ENCODE peak calls at places on chromosomes 1 and 21, in six cellular contexts. One of them, this sample, is unnamed.

GRCh38 chr1:169360415-169360814 is 7.2 kb downstream of the NME7 start:
- DNase-seq in GM12878: no peak
- DNase-seq in HepG2: no peak
- DNase-seq in H1: no peak
- DNase-seq in K562: no peak
- DNase-seq in GM12891: no peak
- DNase-seq in this sample: no peak

GRCh38 chr21:46110499-46111192 is 12.7 kb downstream of the COL6A2 start:
- DNase-seq in GM12891: peak
- DNase-seq in H1: peak
- DNase-seq in GM12878: no peak
- DNase-seq in K562: no peak
- DNase-seq in HepG2: no peak
- DNase-seq in this sample: peak

GRCh38 chr1:93051961-93052360 is 27.1 kb upstream of the MTF2 start:
- DNase-seq in GM12878: no peak
- DNase-seq in K562: peak
- DNase-seq in GM12891: no peak
- DNase-seq in H1: no peak
- DNase-seq in HepG2: no peak
- DNase-seq in this sample: no peak

GRCh38 chr1:153742411-153743142 is 14.7 kb downstream of the INTS3 start:
- DNase-seq in GM12878: peak
- DNase-seq in K562: no peak
- DNase-seq in HepG2: peak
- DNase-seq in GM12891: no peak
- DNase-seq in H1: no peak
- DNase-seq in this sample: no peak

GRCh38 chr21:35256468-35256988 is 207.4 kb upstream of the RUNX1 start:
- DNase-seq in HepG2: peak
- DNase-seq in H1: no peak
- DNase-seq in GM12878: no peak
- DNase-seq in K562: peak
- DNase-seq in GM12891: no peak
- DNase-seq in this sample: no peak

GRCh38 chr1:109598655-109599054 is 20.8 kb downstream of the GNAT2 start:
- DNase-seq in GM12878: no peak
- DNase-seq in HepG2: no peak
- DNase-seq in K562: no peak
- DNase-seq in H1: no peak
- DNase-seq in GM12891: no peak
- DNase-seq in this sample: no peak

GRCh38 chr1:217029311-217030157 is 306.3 kb upstream of the ESRRG start:
- DNase-seq in GM12891: no peak
- DNase-seq in H1: no peak
- DNase-seq in K562: no peak
- DNase-seq in GM12878: no peak
- DNase-seq in HepG2: no peak
- DNase-seq in this sample: no peak

GRCh38 chr1:232039303-232039702 is 412.7 kb downstream of the DISC1 start:
- DNase-seq in K562: no peak
- DNase-seq in H1: no peak
- DNase-seq in GM12878: no peak
- DNase-seq in HepG2: no peak
- DNase-seq in GM12891: no peak
- DNase-seq in this sample: no peak

GRCh38 chr1:223299553-223299952 is 64.4 kb downstream of the SUSD4 start:
- DNase-seq in GM12878: no peak
- DNase-seq in HepG2: no peak
- DNase-seq in GM12891: no peak
- DNase-seq in H1: no peak
- DNase-seq in K562: no peak
- DNase-seq in this sample: no peak

GRCh38 chr21:15222711-15223110 is 157.9 kb upstream of the NRIP1 start:
- DNase-seq in GM12878: no peak
- DNase-seq in HepG2: no peak
- DNase-seq in GM12891: no peak
- DNase-seq in K562: no peak
- DNase-seq in H1: no peak
- DNase-seq in this sample: no peak

GRCh38 chr1:219088778-219089557 is 84.7 kb upstream of the LYPLAL1 start:
- DNase-seq in GM12878: peak
- DNase-seq in H1: no peak
- DNase-seq in HepG2: peak
- DNase-seq in GM12891: no peak
- DNase-seq in K562: peak
- DNase-seq in this sample: no peak

GRCh38 chr1:220182081-220182480 is 88.1 kb downstream of the IARS2 start:
- DNase-seq in GM12891: no peak
- DNase-seq in H1: no peak
- DNase-seq in HepG2: no peak
- DNase-seq in K562: no peak
- DNase-seq in GM12878: no peak
- DNase-seq in this sample: no peak

GRCh38 chr1:212699104-212699838 is 369 bp downstream of the BATF3 start:
- DNase-seq in GM12891: peak
- DNase-seq in K562: peak
- DNase-seq in GM12878: no peak
- DNase-seq in H1: peak
- DNase-seq in HepG2: peak
- DNase-seq in this sample: no peak

GRCh38 chr1:222455188-222455879 is 92.6 kb downstream of the HHIPL2 start:
- DNase-seq in GM12891: peak
- DNase-seq in H1: peak
- DNase-seq in GM12878: peak
- DNase-seq in HepG2: peak
- DNase-seq in K562: peak
- DNase-seq in this sample: peak

DNA sequence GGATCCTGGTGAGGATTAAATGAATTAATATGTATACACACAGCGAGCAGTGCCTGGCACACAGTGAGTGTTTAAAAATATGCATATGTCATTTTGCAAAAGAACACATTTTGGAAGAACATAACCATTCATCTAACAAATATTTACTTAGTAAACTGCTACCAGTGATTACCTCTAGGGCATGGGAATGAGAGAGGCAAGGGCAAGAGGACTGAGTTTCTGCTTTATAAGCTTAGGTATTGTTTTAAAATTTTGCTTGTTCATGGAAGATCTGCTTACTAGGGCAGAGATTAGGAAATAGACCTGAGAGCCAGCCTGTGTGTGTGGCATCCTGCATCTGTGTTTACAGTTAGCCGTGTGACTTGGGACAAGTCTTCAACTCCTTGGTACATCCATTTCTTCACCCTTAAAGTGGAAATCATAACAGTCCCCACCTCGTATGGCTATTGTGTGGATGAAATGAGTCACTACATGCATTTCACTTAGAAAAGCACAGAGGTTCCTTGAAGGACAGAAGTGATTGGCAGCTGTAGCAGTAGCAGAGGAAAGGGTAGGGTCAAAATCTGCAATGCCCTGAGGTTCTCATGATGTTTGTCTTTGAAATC is 198.5 kb upstream of the FMN2 start:
- DNase-seq in HepG2: no peak
- DNase-seq in K562: no peak
- DNase-seq in GM12891: no peak
- DNase-seq in GM12878: no peak
- DNase-seq in H1: no peak
- DNase-seq in this sample: no peak
- TF ChIP-seq TAF1 in HepG2: no peak
- TF ChIP-seq TAF1 in K562: no peak
- TF ChIP-seq TAF1 in GM12891: no peak
- TF ChIP-seq TAF1 in GM12878: no peak
- TF ChIP-seq TAF1 in H1: no peak
- TF ChIP-seq TAF1 in this sample: no peak

GRCh38 chr1:56526571-56527174 is 52.7 kb downstream of the PLPP3 start:
- DNase-seq in GM12891: no peak
- DNase-seq in GM12878: peak
- DNase-seq in H1: no peak
- DNase-seq in HepG2: no peak
- DNase-seq in K562: no peak
- DNase-seq in this sample: no peak
- TF ChIP-seq POLR2A in GM12891: no peak
- TF ChIP-seq POLR2A in GM12878: no peak
- TF ChIP-seq POLR2A in H1: no peak
- TF ChIP-seq POLR2A in HepG2: no peak
- TF ChIP-seq POLR2A in K562: no peak
- TF ChIP-seq POLR2A in this sample: no peak

DNA sequence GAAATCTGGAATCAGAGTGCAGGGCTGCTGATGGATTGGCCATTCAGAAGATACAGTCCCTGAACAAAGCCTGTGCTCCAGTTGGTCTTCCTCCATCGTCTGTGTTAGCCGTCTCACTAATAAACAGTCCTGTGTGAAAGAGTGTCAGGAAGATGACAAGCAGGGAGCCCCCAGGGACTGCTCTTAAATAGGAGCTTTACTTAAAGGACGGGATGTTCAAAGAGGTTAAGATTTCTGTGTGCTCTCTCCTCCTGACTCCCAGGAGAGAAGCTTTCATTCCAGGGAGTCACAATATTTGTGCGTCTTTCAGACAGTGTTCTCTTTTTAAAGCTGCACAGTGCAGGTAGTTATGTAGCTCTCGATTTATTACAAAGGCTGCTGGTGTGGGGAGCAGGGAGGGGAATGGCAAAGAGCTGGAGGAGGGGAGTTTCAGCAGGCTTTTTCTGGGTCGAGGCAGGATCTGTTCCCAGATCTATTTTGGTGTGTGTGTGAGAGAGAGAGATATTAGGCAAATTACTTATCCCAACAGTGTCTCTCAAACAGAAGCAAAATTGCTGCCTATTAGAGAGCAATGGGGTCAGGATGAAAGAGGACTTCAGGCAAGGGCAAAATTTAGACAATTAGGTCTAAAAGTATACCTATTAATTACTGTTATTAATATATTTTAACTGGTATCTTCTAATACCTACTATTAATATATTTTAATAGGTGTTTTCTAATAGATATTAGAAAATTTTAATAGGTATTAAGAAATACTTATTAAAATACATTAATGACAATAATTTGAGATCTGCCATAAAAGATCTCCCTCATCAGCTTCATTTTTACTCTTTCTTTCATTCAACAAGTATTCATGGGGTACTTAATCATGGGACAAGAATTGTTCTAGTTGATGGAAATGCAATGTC is 43.7 kb downstream of the STYXL2 start:
- DNase-seq in H1: no peak
- DNase-seq in GM12891: no peak
- DNase-seq in K562: no peak
- DNase-seq in HepG2: no peak
- DNase-seq in GM12878: no peak
- DNase-seq in this sample: no peak
- TF ChIP-seq POLR2AphosphoS5 in H1: no peak
- TF ChIP-seq POLR2AphosphoS5 in GM12891: no peak
- TF ChIP-seq POLR2AphosphoS5 in K562: no peak
- TF ChIP-seq POLR2AphosphoS5 in HepG2: no peak
- TF ChIP-seq POLR2AphosphoS5 in GM12878: no peak
- TF ChIP-seq POLR2AphosphoS5 in this sample: no peak

DNA sequence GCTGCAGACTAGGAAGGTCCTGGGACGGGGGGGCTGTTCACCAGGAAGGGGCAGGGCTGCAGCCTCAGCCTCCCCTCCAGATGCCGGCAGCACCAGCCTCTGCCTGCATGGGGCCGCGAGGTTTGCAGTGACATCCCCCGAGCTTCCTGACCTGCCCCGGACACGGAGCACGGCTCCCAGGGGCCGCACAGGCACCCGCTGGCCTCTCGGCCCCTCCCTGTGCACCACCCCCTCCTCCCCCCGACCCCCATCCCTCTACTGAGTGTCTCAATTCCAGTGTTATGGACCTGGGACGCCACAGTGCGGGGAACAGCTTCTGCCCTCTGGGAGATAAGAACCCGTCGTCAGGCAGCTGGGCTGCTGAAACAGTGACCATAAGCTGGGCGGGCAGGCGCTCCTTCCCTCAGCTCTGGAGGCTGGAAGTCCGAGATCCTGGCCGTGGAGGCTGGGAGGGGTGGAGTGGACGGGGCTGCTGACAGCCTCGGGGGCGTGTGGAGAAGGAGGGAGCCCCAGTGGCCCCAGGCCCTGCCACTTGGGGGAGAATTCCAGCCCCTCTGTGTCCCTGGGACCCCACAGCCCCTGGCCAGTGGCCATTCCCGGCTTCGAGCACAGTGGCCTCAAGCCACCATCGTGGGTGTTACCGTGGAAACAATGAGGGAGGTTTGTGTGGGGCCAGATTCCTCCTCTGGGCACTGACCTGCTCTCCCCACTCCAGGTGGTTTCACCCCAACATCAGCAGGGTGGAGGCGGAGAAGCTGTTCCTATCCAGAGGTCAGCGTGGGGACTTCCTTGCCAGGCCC is 11.5 kb downstream of the RNF223 start:
- DNase-seq in H1: no peak
- DNase-seq in GM12878: no peak
- DNase-seq in K562: peak
- DNase-seq in GM12891: no peak
- DNase-seq in HepG2: no peak
- DNase-seq in this sample: no peak
- TF ChIP-seq TAF1 in H1: no peak
- TF ChIP-seq TAF1 in GM12878: no peak
- TF ChIP-seq TAF1 in K562: no peak
- TF ChIP-seq TAF1 in GM12891: no peak
- TF ChIP-seq TAF1 in HepG2: no peak
- TF ChIP-seq TAF1 in this sample: no peak

DNA sequence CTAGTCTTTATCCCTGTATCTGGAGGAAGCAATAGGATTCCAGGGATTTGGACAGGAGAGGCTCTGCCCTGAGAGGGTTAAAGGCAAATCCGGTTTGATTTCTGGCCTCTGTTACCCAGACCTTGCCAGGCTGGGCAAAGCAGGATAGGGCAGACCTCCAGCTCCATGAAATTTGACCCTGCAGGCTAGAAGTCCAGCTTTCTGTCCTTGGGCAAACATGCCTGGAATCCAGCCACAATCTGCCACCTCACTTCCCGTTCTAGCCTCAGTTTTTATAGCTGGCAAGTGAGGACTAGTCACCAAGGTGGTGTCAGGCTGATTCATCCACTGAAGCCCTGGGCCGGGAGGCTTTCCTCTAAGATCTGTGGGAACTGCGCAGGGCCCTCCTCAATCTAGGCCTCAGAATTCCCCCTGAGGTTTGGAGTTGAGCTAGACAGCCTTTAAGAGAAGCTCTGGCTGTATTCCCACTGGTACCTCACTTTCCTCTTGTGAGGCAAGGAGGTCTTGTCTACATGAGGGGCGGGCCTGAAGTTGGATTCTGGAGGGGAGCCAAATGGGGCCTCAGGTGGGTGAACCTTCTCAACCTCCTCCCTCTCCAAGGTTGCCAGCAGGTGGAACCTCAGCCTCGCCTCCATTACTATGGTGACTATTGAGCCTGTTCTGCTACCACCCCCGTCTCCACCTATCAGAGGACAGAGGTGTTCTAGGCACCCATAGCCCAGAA is 7.0 kb upstream of the P3R3URF start:
- DNase-seq in HepG2: peak
- DNase-seq in K562: no peak
- DNase-seq in GM12878: no peak
- DNase-seq in H1: no peak
- DNase-seq in GM12891: no peak
- DNase-seq in this sample: no peak
- TF ChIP-seq POLR2A in HepG2: peak
- TF ChIP-seq POLR2A in K562: no peak
- TF ChIP-seq POLR2A in GM12878: no peak
- TF ChIP-seq POLR2A in H1: no peak
- TF ChIP-seq POLR2A in GM12891: no peak
- TF ChIP-seq POLR2A in this sample: no peak

GRCh38 chr1:100038401-100039306 is 68.9 kb downstream of the SLC35A3 start:
- DNase-seq in K562: peak
- DNase-seq in H1: peak
- DNase-seq in HepG2: peak
- DNase-seq in GM12878: no peak
- DNase-seq in GM12891: peak
- DNase-seq in this sample: peak
- TF ChIP-seq POLR2AphosphoS5 in K562: no peak
- TF ChIP-seq POLR2AphosphoS5 in H1: no peak
- TF ChIP-seq POLR2AphosphoS5 in HepG2: no peak
- TF ChIP-seq POLR2AphosphoS5 in GM12878: no peak
- TF ChIP-seq POLR2AphosphoS5 in GM12891: peak
- TF ChIP-seq POLR2AphosphoS5 in this sample: no peak